ENCODE peak calls at places on chromosomes 7 and 10, in six cellular contexts. E, F, K, I, B and C are unnamed samples.

GRCh38 chr7:82364671-82365070 is 78.9 kb downstream of the CACNA2D1 start:
- DNase-seq in I (no peak), K (no peak), F (no peak), E (no peak), B (no peak), C (no peak)

GRCh38 chr7:84025332-84025927 is 169.2 kb downstream of the SEMA3A start:
- DNase-seq in K (no peak), F (peak; percentile 82), B (peak; percentile 98), E (peak; percentile 95), I (no peak), C (no peak)

GRCh38 chr7:98372993-98373392 is 27.9 kb downstream of the BAIAP2L1 start:
- DNase-seq in E (peak; percentile 71), I (no peak), K (no peak), F (no peak), B (peak; percentile 88), C (peak; percentile 72)

GRCh38 chr7:28442540-28443420 is 30.5 kb downstream of the CREB5 start:
- DNase-seq in I (no peak), E (no peak), F (no peak), B (peak; percentile 63), K (no peak), C (peak; percentile 74)

GRCh38 chr10:73965890-73966768 is 31.8 kb upstream of the VCL start:
- DNase-seq in F (peak; percentile 64), B (peak; percentile 100), I (no peak), E (peak; percentile 98), K (peak; percentile 73), C (peak; percentile 95)

GRCh38 chr7:77867208-77867915 is 68.8 kb downstream of the PHTF2 start:
- DNase-seq in F (no peak), K (no peak), I (no peak), B (peak; percentile 57), E (peak; percentile 19), C (no peak)

GRCh38 chr7:69162931-69163330 is 435.3 kb upstream of the AUTS2 start:
- DNase-seq in F (no peak), B (no peak), K (no peak), E (no peak), I (no peak), C (no peak)

GRCh38 chr10:3333426-3333825 is 160.8 kb upstream of the PITRM1 start:
- DNase-seq in B (no peak), I (no peak), K (no peak), F (no peak), E (no peak), C (no peak)

GRCh38 chr7:93014410-93014809 is 103.4 kb downstream of the SAMD9 start:
- DNase-seq in I (no peak), E (no peak), B (peak; percentile 29), F (no peak), K (no peak), C (no peak)

GRCh38 chr7:149878523-149878921 is 4.8 kb downstream of the ATP6V0E2 start:
- DNase-seq in K (peak; percentile 16), F (no peak), I (no peak), B (no peak), E (no peak), C (no peak)

GRCh38 chr7:47758546-47758945 is 176.6 kb upstream of the TNS3 start:
- DNase-seq in E (peak; percentile 14), I (no peak), F (no peak), B (no peak), K (no peak), C (no peak)

GRCh38 chr10:61621538-61622150 is 41.1 kb upstream of the CABCOCO1 start:
- DNase-seq in K (no peak), I (no peak), E (no peak), B (no peak), F (peak; percentile 43), C (no peak)

GRCh38 chr10:71696635-71697326 is 22.8 kb downstream of the C10orf105 start:
- DNase-seq in B (peak; percentile 46), K (peak; percentile 95), I (peak; percentile 81), E (no peak), F (peak; percentile 10), C (peak; percentile 27)

GRCh38 chr7:37916673-37917660 is at the start of gene SFRP4:
- DNase-seq in B (peak; percentile 76), E (no peak), F (peak; percentile 22), I (peak; percentile 4), K (peak; percentile 71), C (peak; percentile 30)

GRCh38 chr7:74324499-74325229 is 35.5 kb downstream of the CLIP2 start:
- DNase-seq in K (no peak), F (no peak), E (no peak), B (no peak), I (no peak), C (no peak)

GRCh38 chr7:109901916-109902315 is 1189.0 kb upstream of the LRRN3 start:
- DNase-seq in F (no peak), E (peak; percentile 3), K (no peak), I (no peak), B (no peak), C (no peak)

GRCh38 chr7:17968791-17969715 is 28.8 kb upstream of the SNX13 start:
- DNase-seq in B (peak; percentile 13), E (no peak), K (no peak), F (no peak), I (no peak), C (no peak)

GRCh38 chr10:100008708-100009282 is 952 bp downstream of the DNMBP start:
- DNase-seq in I (no peak), B (peak; percentile 26), F (no peak), E (no peak), K (no peak), C (peak; percentile 49)

GRCh38 chr10:113129117-113129516 is 179.1 kb downstream of the TCF7L2 start:
- DNase-seq in E (no peak), K (no peak), F (no peak), I (no peak), B (no peak), C (no peak)

GRCh38 chr7:17038160-17038782 is 156.5 kb upstream of the AGR3 start:
- DNase-seq in I (no peak), E (no peak), F (no peak), B (no peak), K (no peak), C (no peak)

GRCh38 chr7:36296284-36296683 is 93.4 kb upstream of the ANLN start:
- DNase-seq in I (no peak), B (no peak), E (no peak), F (no peak), K (no peak), C (no peak)

GRCh38 chr10:50990568-50991495 is 83.5 kb upstream of the PRKG1 start:
- DNase-seq in I (peak; percentile 5), B (peak; percentile 26), K (peak; percentile 71), E (peak; percentile 48), F (no peak), C (no peak)

GRCh38 chr10:95221124-95221523 is 27.1 kb downstream of the ACSM6 start:
- DNase-seq in E (no peak), F (no peak), B (peak; percentile 86), K (no peak), I (no peak), C (no peak)

GRCh38 chr7:92639956-92640355 is 49.8 kb upstream of the FAM133B start:
- DNase-seq in F (no peak), I (no peak), K (no peak), B (no peak), E (no peak), C (no peak)

GRCh38 chr7:87451187-87451586 is 24.3 kb downstream of the ABCB4 start:
- DNase-seq in E (no peak), K (no peak), B (peak; percentile 14), I (no peak), F (no peak), C (no peak)

GRCh38 chr10:86958831-86959736 is 685 bp downstream of the SNCG start:
- DNase-seq in E (no peak), K (peak; percentile 74), I (no peak), B (peak; percentile 80), F (peak; percentile 45), C (no peak)

GRCh38 chr10:1404236-1404952 is 332.9 kb downstream of the ADARB2 start:
- DNase-seq in B (no peak), I (no peak), E (no peak), F (no peak), K (peak; percentile 25), C (no peak)

GRCh38 chr7:128893251-128894100 is 17.0 kb downstream of the KCP start:
- DNase-seq in F (no peak), E (no peak), K (peak; percentile 47), I (no peak), B (peak; percentile 74), C (no peak)

GRCh38 chr7:101618207-101618839 is 10.8 kb downstream of the MYL10 start:
- DNase-seq in B (no peak), E (peak; percentile 85), I (no peak), K (no peak), F (peak; percentile 47), C (no peak)

GRCh38 chr10:129891806-129892205 is 72.3 kb downstream of the EBF3 start:
- DNase-seq in K (peak; percentile 72), B (no peak), E (no peak), I (no peak), F (no peak), C (no peak)

GRCh38 chr10:114874827-114875541 is 53.4 kb downstream of the FHIP2A start:
- DNase-seq in K (peak; percentile 75), I (peak; percentile 9), B (peak; percentile 13), F (no peak), E (no peak), C (no peak)

GRCh38 chr10:15370741-15371701 is at the start of gene FAM171A1:
- DNase-seq in F (no peak), B (peak; percentile 78), K (peak; percentile 93), I (peak; percentile 68), E (peak; percentile 21), C (peak; percentile 75)

GRCh38 chr7:50560865-50561351 is 4.3 kb downstream of the DDC start:
- DNase-seq in B (no peak), K (no peak), F (no peak), I (no peak), E (no peak), C (no peak)

GRCh38 chr7:3943265-3943664 is 642.2 kb downstream of the SDK1 start:
- DNase-seq in K (peak; percentile 72), E (no peak), B (peak; percentile 52), F (no peak), I (no peak), C (no peak)

GRCh38 chr7:150337179-150337578 is 4.2 kb downstream of the RARRES2 start:
- DNase-seq in I (no peak), E (no peak), K (no peak), B (no peak), F (no peak), C (no peak)

GRCh38 chr10:110305767-110306451 is 1.2 kb upstream of the SMNDC1 start:
- DNase-seq in E (peak; percentile 92), I (peak; percentile 31), B (peak; percentile 93), K (peak; percentile 32), F (peak; percentile 48), C (peak; percentile 97)

GRCh38 chr10:118041316-118041715 is 5.4 kb downstream of the RAB11FIP2 start:
- DNase-seq in I (no peak), K (no peak), E (peak; percentile 37), B (peak; percentile 76), F (no peak), C (no peak)

GRCh38 chr10:25417611-25418010 is 242.8 kb downstream of the GPR158 start:
- DNase-seq in E (no peak), K (no peak), F (no peak), I (no peak), B (no peak), C (no peak)

GRCh38 chr7:14377646-14378266 is 388.3 kb upstream of the ETV1 start:
- DNase-seq in K (no peak), F (no peak), B (peak; percentile 24), E (peak; percentile 38), I (no peak), C (no peak)

GRCh38 chr7:73560035-73560835 is 2.7 kb upstream of the BCL7B start:
- DNase-seq in I (no peak), F (peak; percentile 77), B (peak; percentile 84), K (no peak), E (peak; percentile 89), C (peak; percentile 90)